ENCODE peak calls at places on chromosomes 7 and 10, in six cellular contexts. X is colonic mucosa, I is neural progenitor cell, Z is kidney tubule cell, T is RWPE1, H is substantia nigra. K is an unnamed sample.
A peak's percentile ranks its signal among the peaks of the same experiment; 100 is the strongest.

GRCh38 chr7:149719912-149720335 is 53.5 kb downstream of the ZNF467 start:
- DNase-seq in X (no peak), H (no peak), T (no peak), Z (peak; percentile 44), I (no peak), K (no peak)

GRCh38 chr10:109386101-109386500 is 537.2 kb downstream of the XPNPEP1 start:
- DNase-seq in I (no peak), T (no peak), H (no peak), X (no peak), Z (peak; percentile 28), K (no peak)

GRCh38 chr10:70555371-70555770 is 47.2 kb downstream of the PRF1 start:
- DNase-seq in T (no peak), X (no peak), I (no peak), Z (no peak), H (no peak), K (no peak)

GRCh38 chr10:112801748-112802147 is 148.3 kb upstream of the TCF7L2 start:
- DNase-seq in T (no peak), I (no peak), H (no peak), Z (no peak), X (peak; percentile 56), K (no peak)

GRCh38 chr10:10128387-10128786 is 889.3 kb upstream of the CELF2 start:
- DNase-seq in I (no peak), X (no peak), Z (no peak), H (no peak), T (peak; percentile 18), K (no peak)

GRCh38 chr10:133258066-133258817 is 18.4 kb downstream of the ADAM8 start:
- DNase-seq in X (peak; percentile 73), Z (peak; percentile 11), H (no peak), I (no peak), T (no peak), K (peak; percentile 61)

GRCh38 chr10:68446179-68446578 is 25.6 kb downstream of the DNA2 start:
- DNase-seq in T (no peak), I (no peak), H (no peak), Z (no peak), X (no peak), K (no peak)

GRCh38 chr7:120743128-120743527 is 114.8 kb downstream of the TSPAN12 start:
- DNase-seq in X (no peak), T (no peak), I (no peak), H (no peak), Z (peak; percentile 74), K (no peak)

K was measured in PC-9.